ENCODE peak calls at places on chromosome X, in four cellular contexts. J is RWPE1, T is AG20443, Y is NCI-H2081 treated with DMSO at 0.1 percent for 48 hours. X is an unnamed sample.

GRCh38 chrX:67100031-67100884 is 443.6 kb upstream of the AR start:
- DNase-seq in T (no peak), Y (no peak), J (no peak), X (no peak)

GRCh38 chrX:46407753-46408130 is 137.5 kb downstream of the ZNF674 start:
- DNase-seq in T (peak), J (no peak), Y (no peak), X (peak)

GRCh38 chrX:39149761-39150160 is 348.5 kb downstream of the MID1IP1 start:
- DNase-seq in Y (peak), J (peak), T (peak), X (peak)

GRCh38 chrX:147478899-147479298 is 432.8 kb upstream of the FMR1 start:
- DNase-seq in J (no peak), Y (no peak), T (no peak), X (no peak)

GRCh38 chrX:40209951-40210617 is 112.3 kb upstream of the BCOR start:
- DNase-seq in Y (no peak), J (peak), T (peak), X (peak)

GRCh38 chrX:150465856-150466775 is 102.3 kb upstream of the MTM1 start:
- DNase-seq in Y (no peak), J (no peak), T (no peak), X (no peak)

GRCh38 chrX:13646154-13646549 is 6.8 kb upstream of the TCEANC start:
- DNase-seq in Y (no peak), J (no peak), T (peak), X (peak)

GRCh38 chrX:72001471-72001870 is 90.8 kb downstream of the NHSL2 start:
- DNase-seq in Y (no peak), J (no peak), T (no peak), X (no peak)

GRCh38 chrX:139967300-139967699 is 2.0 kb upstream of the CXorf66 start:
- DNase-seq in T (peak), J (no peak), Y (no peak), X (peak)

GRCh38 chrX:108347800-108348199 is 90.4 kb downstream of the COL4A6 start:
- DNase-seq in J (no peak), T (no peak), Y (peak), X (no peak)

GRCh38 chrX:6021316-6022091 is 207.2 kb downstream of the NLGN4X start:
- DNase-seq in J (no peak), T (peak), Y (no peak), X (peak)

GRCh38 chrX:11870789-11871188 is 112.8 kb downstream of the MSL3 start:
- DNase-seq in Y (no peak), J (no peak), T (no peak), X (no peak)

GRCh38 chrX:2520539-2520938 is 19.8 kb upstream of the DHRSX start:
- DNase-seq in T (no peak), J (no peak), Y (no peak), X (no peak)

GRCh38 chrX:135003876-135004623 is 13.3 kb downstream of the SMIM10 start:
- DNase-seq in J (peak), Y (peak), T (peak), X (peak)

GRCh38 chrX:46333550-46333949 is 211.7 kb downstream of the ZNF674 start:
- DNase-seq in Y (no peak), T (no peak), J (peak), X (no peak)

GRCh38 chrX:153735274-153735673 is 10.6 kb downstream of the ABCD1 start:
- DNase-seq in Y (no peak), J (no peak), T (no peak), X (no peak)

GRCh38 chrX:108122748-108123147 is 31.2 kb downstream of the ATG4A start:
- DNase-seq in Y (no peak), J (peak), T (peak), X (peak)

GRCh38 chrX:71095971-71096701 is 485 bp downstream of the FOXO4 start:
- DNase-seq in J (peak), T (no peak), Y (no peak), X (no peak)

GRCh38 chrX:134807039-134807729 is 148.9 kb upstream of the PLAC1 start:
- DNase-seq in T (peak), Y (peak), J (peak), X (peak)

X was measured in AG08395.